ENCODE peak calls at places on chromosomes 2 and 18, in five cellular contexts. V is HCT116, L is GM12878, T is SK-N-SH, G is K562. E is an unnamed sample.

GRCh38 chr2:149666809-149667208 is 79.2 kb upstream of the MMADHC start:
- DNase-seq in V (no peak), L (no peak), T (no peak), G (no peak), E (no peak)

GRCh38 chr18:68399721-68400120 is 315.2 kb downstream of the TMX3 start:
- DNase-seq in V (no peak), L (no peak), T (no peak), G (no peak), E (no peak)

GRCh38 chr2:230162981-230163380 is 56.8 kb downstream of the SP110 start:
- DNase-seq in V (no peak), L (no peak), T (no peak), G (no peak), E (no peak)

GRCh38 chr2:235384624-235385023 is 109.2 kb upstream of the AGAP1 start:
- DNase-seq in V (no peak), L (no peak), T (no peak), G (no peak), E (no peak)

GRCh38 chr2:197885587-197885986 is 81.2 kb downstream of the PLCL1 start:
- DNase-seq in V (no peak), L (no peak), T (no peak), G (no peak), E (no peak)

GRCh38 chr2:16861154-16861929 is 195.7 kb upstream of the CYRIA start:
- DNase-seq in V (no peak), L (no peak), T (no peak), G (no peak), E (no peak)

GRCh38 chr2:239035361-239035814 is 187.5 kb downstream of the TWIST2 start:
- DNase-seq in V (peak; percentile 4), L (no peak), T (peak; percentile 98), G (peak; percentile 89), E (no peak)

GRCh38 chr18:47118986-47119385 is 31.3 kb downstream of the HDHD2 start:
- DNase-seq in V (no peak), L (no peak), T (no peak), G (no peak), E (no peak)

GRCh38 chr2:75328156-75328555 is 128.8 kb upstream of the TACR1 start:
- DNase-seq in V (no peak), L (no peak), T (no peak), G (no peak), E (no peak)

GRCh38 chr2:48043746-48044145 is 137.4 kb upstream of the FBXO11 start:
- DNase-seq in V (no peak), L (no peak), T (no peak), G (no peak), E (no peak)

GRCh38 chr2:190511104-190511503 is 23.4 kb downstream of the NEMP2 start:
- DNase-seq in V (peak; percentile 3), L (no peak), T (peak; percentile 61), G (no peak), E (peak; percentile 54)

GRCh38 chr2:240045098-240045497 is 8.2 kb downstream of the OR6B3 start:
- DNase-seq in V (no peak), L (no peak), T (no peak), G (no peak), E (no peak)

GRCh38 chr2:155060906-155061305 is 362.4 kb downstream of the KCNJ3 start:
- DNase-seq in V (no peak), L (no peak), T (no peak), G (no peak), E (no peak)

GRCh38 chr18:78999939-79000338 is 20.3 kb downstream of the SALL3 start:
- DNase-seq in V (peak; percentile 29), L (no peak), T (no peak), G (no peak), E (no peak)

GRCh38 chr2:15940661-15941482 is 522 bp downstream of the MYCN start:
- DNase-seq in V (no peak), L (no peak), T (peak; percentile 84), G (no peak), E (no peak)

GRCh38 chr2:39523308-39524044 is 86.4 kb upstream of the MAP4K3 start:
- DNase-seq in V (peak; percentile 8), L (no peak), T (no peak), G (no peak), E (peak; percentile 42)

GRCh38 chr2:103859238-103859637 is 994.7 kb upstream of the POU3F3 start:
- DNase-seq in V (no peak), L (no peak), T (no peak), G (no peak), E (no peak)

GRCh38 chr2:113228351-113228750 is 50.4 kb downstream of the PAX8 start:
- DNase-seq in V (no peak), L (no peak), T (no peak), G (no peak), E (no peak)

DNA sequence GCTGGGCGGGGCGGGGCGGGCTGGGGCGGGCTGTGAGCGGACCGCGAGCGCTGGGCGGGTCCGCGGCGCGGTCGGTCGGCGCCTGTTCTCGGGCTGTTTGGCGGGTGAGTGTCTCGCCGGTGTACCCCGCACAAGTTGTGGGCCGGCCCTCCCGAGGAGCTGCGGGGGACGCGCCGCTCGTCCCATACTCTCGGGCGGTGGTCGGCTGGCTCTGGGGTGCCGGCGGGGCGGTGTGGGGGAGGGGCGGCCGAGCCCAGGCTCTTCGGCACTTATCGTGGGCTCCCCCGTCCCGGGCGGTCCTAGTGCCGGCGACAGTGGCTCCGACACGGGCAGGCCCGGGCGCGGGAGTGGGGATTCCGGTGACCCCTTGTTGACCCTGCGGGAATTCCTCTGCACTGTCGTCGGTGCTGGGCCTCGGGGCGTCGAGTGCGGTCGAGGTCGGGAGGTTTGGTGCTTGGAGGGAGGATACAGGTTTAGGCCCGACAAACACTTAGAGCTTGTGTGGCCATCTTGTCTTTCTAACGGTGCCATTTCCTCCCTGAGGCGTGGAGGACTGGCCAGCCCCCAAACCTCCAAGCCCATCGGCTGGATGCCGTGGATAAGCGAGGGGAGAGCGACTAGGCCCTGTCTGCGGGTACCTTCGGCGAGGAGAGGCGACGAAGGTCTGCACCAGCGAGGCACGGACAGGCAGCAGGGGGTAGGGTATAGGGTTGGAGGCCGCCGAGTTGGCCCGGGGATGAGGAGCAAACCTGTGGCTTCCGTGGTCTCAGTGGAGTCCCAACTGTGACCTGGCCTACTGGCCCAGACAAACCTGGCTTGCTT is at the start of gene SEPTIN2:
- DNase-seq in V (peak; percentile 32), L (no peak), T (no peak), G (peak; percentile 82), E (peak; percentile 53)
- TF ChIP-seq REST in V (no peak), L (no peak), T (no peak), G (no peak), E (no peak)

DNA sequence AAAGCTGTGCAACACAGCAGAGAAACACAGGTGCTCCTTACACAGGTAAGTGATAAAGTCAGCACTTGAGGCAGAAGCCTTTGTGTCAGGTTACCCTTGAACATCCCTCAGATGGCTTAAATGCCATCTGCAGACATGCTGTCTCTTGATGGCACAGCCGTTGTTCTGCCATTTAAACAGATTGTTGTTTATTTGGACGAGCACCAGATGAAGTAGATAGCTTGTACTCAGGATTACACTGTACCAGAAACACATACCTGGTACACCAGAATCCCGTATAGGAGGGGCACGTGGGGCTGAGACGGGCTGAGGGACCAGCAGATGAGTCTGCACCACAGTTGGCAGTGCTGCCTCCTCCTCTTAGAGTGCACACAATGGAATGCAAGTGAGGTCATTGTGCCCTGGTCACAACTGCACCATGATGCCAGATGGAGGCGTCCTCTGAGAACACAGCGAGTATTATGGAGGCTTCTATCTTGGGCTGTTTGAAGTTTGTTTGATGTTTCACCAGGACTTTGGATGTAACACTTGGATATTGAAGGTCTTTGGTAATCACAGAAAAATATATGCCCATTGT is 143.0 kb downstream of the TANC1 start:
- DNase-seq in V (no peak), L (no peak), T (no peak), G (no peak), E (peak; percentile 65)
- TF ChIP-seq ZBTB33 in V (no peak), L (no peak), T (no peak), G (no peak), E (no peak)

GRCh38 chr2:177038772-177039484 is 173.7 kb upstream of the HNRNPA3 start:
- DNase-seq in V (no peak), L (no peak), T (peak; percentile 58), G (no peak), E (no peak)

GRCh38 chr2:177042311-177042710 is 170.3 kb upstream of the HNRNPA3 start:
- DNase-seq in V (no peak), L (no peak), T (no peak), G (no peak), E (no peak)

GRCh38 chr2:177044686-177045085 is 167.9 kb upstream of the HNRNPA3 start:
- DNase-seq in V (no peak), L (no peak), T (no peak), G (no peak), E (no peak)
- TF ChIP-seq REST in V (no peak), L (no peak), T (no peak), G (no peak), E (no peak)

GRCh38 chr2:151905963-151906632 is 77.9 kb upstream of the ARL5A start:
- DNase-seq in V (no peak), L (peak; percentile 20), T (no peak), G (no peak), E (no peak)

GRCh38 chr2:151907286-151907932 is 79.2 kb upstream of the ARL5A start:
- DNase-seq in V (no peak), L (no peak), T (no peak), G (no peak), E (no peak)

GRCh38 chr2:151906633-151906998 is 78.4 kb upstream of the ARL5A start:
- DNase-seq in V (no peak), L (no peak), T (no peak), G (no peak), E (no peak)

GRCh38 chr2:151904807-151905206 is 76.6 kb upstream of the ARL5A start:
- DNase-seq in V (no peak), L (no peak), T (no peak), G (no peak), E (no peak)

GRCh38 chr2:151907933-151908882 is 80.0 kb upstream of the ARL5A start:
- DNase-seq in V (no peak), L (no peak), T (no peak), G (no peak), E (no peak)
- TF ChIP-seq ZBTB33 in V (no peak), L (no peak), T (no peak), G (no peak), E (no peak)

E was measured in HepG2.